ENCODE peak calls at places on chromosomes 7 and 10, in eight cellular contexts. W is SK-N-SH, P is K562, M is H1, G is spleen, D is breast epithelium, A is prostate gland, O is transverse colon. U is an unnamed sample.

GRCh38 chr7:5377279-5377678 is 46.4 kb downstream of the TNRC18 start:
- DNase-seq in O (no peak), G (no peak), W (no peak), A (no peak), D (no peak), M (no peak), P (no peak), U (no peak)

GRCh38 chr10:46028584-46029570 is 1.5 kb downstream of the NCOA4 start:
- DNase-seq in A (no peak), P (peak; percentile 56), W (peak; percentile 62), G (no peak), D (no peak), O (peak; percentile 33), M (no peak), U (no peak)

GRCh38 chr10:74035324-74035723 is 37.4 kb downstream of the VCL start:
- DNase-seq in W (no peak), A (no peak), M (no peak), D (no peak), P (no peak), O (no peak), G (no peak), U (no peak)

GRCh38 chr7:12385364-12385786 is 18.3 kb downstream of the VWDE start:
- DNase-seq in G (no peak), P (peak; percentile 77), D (no peak), W (no peak), O (no peak), A (no peak), M (no peak), U (no peak)

GRCh38 chr7:33186187-33186586 is 56.8 kb downstream of the BBS9 start:
- DNase-seq in D (no peak), O (no peak), P (no peak), M (no peak), W (no peak), A (no peak), G (no peak), U (no peak)

GRCh38 chr10:88113232-88113631 is 249.8 kb downstream of the PTEN start:
- DNase-seq in M (no peak), D (no peak), G (peak; percentile 86), A (no peak), O (no peak), P (no peak), W (no peak), U (peak; percentile 81)

GRCh38 chr10:21732067-21732772 is 198.2 kb downstream of the MLLT10 start:
- DNase-seq in A (no peak), D (no peak), O (peak; percentile 26), G (peak; percentile 82), P (peak; percentile 74), W (peak; percentile 81), M (peak; percentile 77), U (no peak)

GRCh38 chr7:19747740-19748339 is 25.6 kb downstream of the TMEM196 start:
- DNase-seq in W (peak; percentile 47), P (peak; percentile 28), M (no peak), O (no peak), D (no peak), A (no peak), G (no peak), U (no peak)

GRCh38 chr10:124093076-124093773 is at the start of gene CHST15:
- DNase-seq in W (peak; percentile 73), A (peak; percentile 50), M (peak; percentile 54), D (peak; percentile 53), P (no peak), O (peak; percentile 46), G (no peak), U (no peak)

GRCh38 chr7:92691578-92691977 is 101.4 kb upstream of the FAM133B start:
- DNase-seq in W (peak; percentile 43), G (no peak), D (no peak), A (peak; percentile 44), P (peak; percentile 35), O (no peak), M (no peak), U (no peak)

GRCh38 chr10:61830072-61830845 is 71.2 kb upstream of the ARID5B start:
- DNase-seq in A (no peak), G (no peak), P (peak; percentile 24), D (no peak), W (no peak), M (no peak), O (no peak), U (no peak)

GRCh38 chr10:79084012-79084971 is 15.5 kb downstream of the ZMIZ1 start:
- DNase-seq in G (peak; percentile 94), D (peak; percentile 96), A (peak; percentile 58), O (peak; percentile 91), P (peak; percentile 87), W (peak; percentile 59), M (no peak), U (peak; percentile 99)

GRCh38 chr10:69048103-69048502 is 39.8 kb upstream of the SRGN start:
- DNase-seq in P (no peak), A (no peak), G (peak; percentile 86), O (no peak), D (no peak), M (no peak), W (no peak), U (no peak)

GRCh38 chr10:60521974-60522405 is 132.3 kb upstream of the ANK3 start:
- DNase-seq in M (no peak), A (no peak), W (peak; percentile 40), P (no peak), D (no peak), G (no peak), O (no peak), U (no peak)

GRCh38 chr10:44951827-44952226 is 7.8 kb upstream of the RASSF4 start:
- DNase-seq in D (no peak), O (no peak), P (no peak), M (no peak), W (no peak), G (peak; percentile 10), A (no peak), U (no peak)

GRCh38 chr10:129759214-129760002 is 204.7 kb downstream of the EBF3 start:
- DNase-seq in P (no peak), G (peak; percentile 55), W (no peak), D (peak; percentile 13), A (peak; percentile 3), O (peak; percentile 3), M (no peak), U (peak; percentile 37)

GRCh38 chr7:3673524-3673923 is 372.5 kb downstream of the SDK1 start:
- DNase-seq in M (peak; percentile 25), P (peak; percentile 12), O (peak; percentile 50), A (peak; percentile 11), D (no peak), G (no peak), W (peak; percentile 27), U (no peak)

GRCh38 chr7:112450807-112451661 is 774 bp downstream of the IFRD1 start:
- DNase-seq in M (peak; percentile 76), G (peak; percentile 97), O (peak; percentile 95), W (peak; percentile 93), P (peak; percentile 92), D (peak; percentile 96), A (peak; percentile 97), U (peak; percentile 98)
- TF ChIP-seq POLR2AphosphoS5 in M (peak; percentile 84), G (no peak), O (peak; percentile 70), W (no peak), P (peak; percentile 51), D (peak; percentile 69), A (peak; percentile 93), U (peak; percentile 76)

GRCh38 chr7:1062296-1063294 is 18.2 kb downstream of the GPR146 start:
- DNase-seq in D (no peak), A (no peak), W (no peak), P (no peak), O (no peak), M (no peak), G (no peak), U (no peak)
- TF ChIP-seq POLR2AphosphoS5 in D (no peak), A (no peak), W (no peak), P (no peak), O (no peak), M (no peak), G (no peak), U (no peak)

DNA sequence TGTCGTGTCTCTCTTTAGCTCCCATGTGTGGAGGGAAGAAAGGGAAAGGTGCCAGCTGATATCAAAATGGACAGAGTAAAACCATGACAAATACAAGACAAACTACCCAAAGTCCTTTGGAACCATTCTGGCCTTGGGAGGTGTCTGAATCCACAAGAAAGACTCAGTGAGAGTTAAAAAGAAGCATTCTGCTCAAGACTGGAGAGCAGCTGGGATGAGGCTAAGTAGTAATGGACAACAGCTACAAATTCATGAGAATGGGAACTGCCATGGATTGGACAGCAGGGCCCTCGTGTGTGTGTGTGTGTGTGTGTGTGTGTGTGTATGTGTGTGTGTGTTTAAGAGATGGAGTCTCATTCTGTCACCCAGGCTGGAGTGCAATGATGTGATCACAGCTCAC is 39.6 kb upstream of the MYL10 start:
- DNase-seq in P (no peak), O (no peak), W (no peak), A (no peak), D (no peak), G (no peak), M (no peak), U (no peak)
- TF ChIP-seq POLR2AphosphoS5 in P (no peak), O (no peak), W (no peak), A (no peak), D (no peak), G (no peak), M (no peak), U (no peak)

GRCh38 chr10:15168781-15169554 is 475 bp upstream of the NMT2 start:
- DNase-seq in O (peak; percentile 98), A (peak; percentile 98), M (peak; percentile 90), W (peak; percentile 98), P (peak; percentile 98), D (peak; percentile 90), G (peak; percentile 99), U (peak; percentile 98)
- TF ChIP-seq POLR2AphosphoS5 in O (peak; percentile 54), A (no peak), M (no peak), W (peak; percentile 87), P (no peak), D (no peak), G (no peak), U (peak; percentile 62)

DNA sequence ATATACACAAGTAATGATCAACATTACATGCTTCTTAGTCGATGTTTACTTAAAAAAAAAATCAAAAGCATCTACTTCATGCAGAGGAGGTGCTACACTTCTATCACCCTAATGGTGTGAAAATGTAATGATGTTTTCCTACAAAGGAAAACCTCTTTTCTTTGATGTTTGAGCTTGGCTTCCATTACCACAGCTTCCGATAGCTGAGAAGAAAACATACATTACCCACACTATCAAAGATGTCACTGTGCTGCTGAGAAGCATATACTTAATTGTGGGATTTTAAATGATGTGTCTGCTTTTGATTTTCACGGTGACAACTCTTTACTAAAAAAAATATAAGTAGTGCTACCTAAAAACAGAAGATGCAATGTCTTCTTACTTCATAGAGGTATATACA is 200.2 kb upstream of the PHF14 start:
- DNase-seq in A (no peak), G (no peak), D (no peak), M (no peak), P (no peak), W (no peak), O (no peak), U (no peak)
- TF ChIP-seq POLR2AphosphoS5 in A (no peak), G (no peak), D (no peak), M (no peak), P (no peak), W (no peak), O (no peak), U (no peak)

GRCh38 chr10:121265320-121265719 is 332.9 kb downstream of the FGFR2 start:
- DNase-seq in G (no peak), D (no peak), M (no peak), P (no peak), W (no peak), O (no peak), A (no peak), U (no peak)
- TF ChIP-seq POLR2AphosphoS5 in G (no peak), D (no peak), M (no peak), P (no peak), W (no peak), O (no peak), A (peak; percentile 28), U (no peak)